ENCODE peak calls at places on chromosomes 12 and 14, in six cellular contexts. W, H, B, M, E and P are unnamed samples.

GRCh38 chr12:69274861-69275260 is 35.5 kb downstream of the CPSF6 start:
- DNase-seq in H (no peak), E (no peak), W (peak; percentile 40), B (no peak), M (peak; percentile 35), P (no peak)

GRCh38 chr12:27361372-27361771 is 28.7 kb downstream of the BMAL2 start:
- DNase-seq in M (no peak), E (no peak), B (no peak), W (peak; percentile 32), H (peak; percentile 27), P (no peak)

GRCh38 chr14:76773188-76773885 is 12.1 kb downstream of the VASH1 start:
- DNase-seq in B (no peak), M (peak; percentile 91), W (peak; percentile 87), E (no peak), H (peak; percentile 84), P (no peak)

GRCh38 chr12:4771172-4771959 is 51.2 kb downstream of the GALNT8 start:
- DNase-seq in W (no peak), M (no peak), E (no peak), B (no peak), H (no peak), P (no peak)

GRCh38 chr12:89529738-89530137 is 3.9 kb upstream of the POC1B start:
- DNase-seq in W (peak; percentile 44), B (peak; percentile 47), E (no peak), H (peak; percentile 77), M (peak; percentile 76), P (peak; percentile 45)

GRCh38 chr14:78714722-78715121 is 544.5 kb downstream of the NRXN3 start:
- DNase-seq in H (no peak), W (no peak), M (no peak), B (no peak), E (no peak), P (no peak)

GRCh38 chr12:131912526-131913274 is 16.4 kb upstream of the PUS1 start:
- DNase-seq in H (peak; percentile 71), M (peak; percentile 80), B (no peak), E (no peak), W (peak; percentile 94), P (no peak)

GRCh38 chr14:94390372-94391086 is 2.1 kb upstream of the SERPINA1 start:
- DNase-seq in H (no peak), E (no peak), B (peak; percentile 35), M (no peak), W (peak; percentile 63), P (no peak)

GRCh38 chr12:106251636-106252035 is 3.8 kb upstream of the CKAP4 start:
- DNase-seq in H (peak; percentile 53), B (no peak), E (no peak), W (peak; percentile 49), M (peak; percentile 48), P (no peak)

GRCh38 chr12:131914179-131914702 is 14.8 kb upstream of the PUS1 start:
- DNase-seq in H (no peak), W (no peak), M (no peak), B (no peak), E (no peak), P (no peak)

GRCh38 chr12:132146772-132147422 is 2.6 kb downstream of the NOC4L start:
- DNase-seq in M (no peak), B (no peak), E (no peak), W (no peak), H (no peak), P (no peak)

GRCh38 chr14:29763342-29763858 is 164.2 kb downstream of the PRKD1 start:
- DNase-seq in W (no peak), E (no peak), B (no peak), H (no peak), M (no peak), P (no peak)